ENCODE peak calls at places on chromosomes 12 and 14, in eight cellular contexts. One of them, this sample, is unnamed.

GRCh38 chr12:97047361-97047760 is 140.3 kb downstream of the NEDD1 start:
- DNase-seq in stimulated activated CD8-positive, alpha-beta memory T cell treated with anti-CD3 and anti-CD28 coated beads, Interleukin-2, amount 100 ng/mL, for 1 hour: no peak
- DNase-seq in activated CD4-positive, CD25-positive, alpha-beta regulatory T cell: no peak
- DNase-seq in choroid plexus epithelial cell: no peak
- DNase-seq in HTR-8/SVneo: no peak
- DNase-seq in HS-5: no peak
- DNase-seq in heart right ventricle: no peak
- DNase-seq in ELR: no peak
- DNase-seq in this sample: no peak

GRCh38 chr12:51771008-51771407 is 77.5 kb downstream of the FIGNL2 start:
- DNase-seq in activated CD4-positive, CD25-positive, alpha-beta regulatory T cell: no peak
- DNase-seq in heart right ventricle: no peak
- DNase-seq in HS-5: no peak
- DNase-seq in ELR: no peak
- DNase-seq in HTR-8/SVneo: no peak
- DNase-seq in stimulated activated CD8-positive, alpha-beta memory T cell treated with anti-CD3 and anti-CD28 coated beads, Interleukin-2, amount 100 ng/mL, for 1 hour: no peak
- DNase-seq in choroid plexus epithelial cell: no peak
- DNase-seq in this sample: no peak

GRCh38 chr12:131460516-131460915 is 250.4 kb upstream of the SFSWAP start:
- DNase-seq in heart right ventricle: no peak
- DNase-seq in ELR: no peak
- DNase-seq in choroid plexus epithelial cell: no peak
- DNase-seq in stimulated activated CD8-positive, alpha-beta memory T cell treated with anti-CD3 and anti-CD28 coated beads, Interleukin-2, amount 100 ng/mL, for 1 hour: no peak
- DNase-seq in activated CD4-positive, CD25-positive, alpha-beta regulatory T cell: no peak
- DNase-seq in HS-5: no peak
- DNase-seq in HTR-8/SVneo: no peak
- DNase-seq in this sample: no peak

GRCh38 chr12:19435831-19436497 is 3.3 kb upstream of the AEBP2 start:
- DNase-seq in HS-5: no peak
- DNase-seq in ELR: no peak
- DNase-seq in choroid plexus epithelial cell: no peak
- DNase-seq in stimulated activated CD8-positive, alpha-beta memory T cell treated with anti-CD3 and anti-CD28 coated beads, Interleukin-2, amount 100 ng/mL, for 1 hour: no peak
- DNase-seq in HTR-8/SVneo: no peak
- DNase-seq in heart right ventricle: no peak
- DNase-seq in activated CD4-positive, CD25-positive, alpha-beta regulatory T cell: no peak
- DNase-seq in this sample: no peak

GRCh38 chr14:59086241-59086899 is 102.1 kb upstream of the DAAM1 start:
- DNase-seq in HS-5: no peak
- DNase-seq in stimulated activated CD8-positive, alpha-beta memory T cell treated with anti-CD3 and anti-CD28 coated beads, Interleukin-2, amount 100 ng/mL, for 1 hour: no peak
- DNase-seq in heart right ventricle: no peak
- DNase-seq in choroid plexus epithelial cell: peak; percentile 48
- DNase-seq in HTR-8/SVneo: no peak
- DNase-seq in activated CD4-positive, CD25-positive, alpha-beta regulatory T cell: no peak
- DNase-seq in ELR: no peak
- DNase-seq in this sample: no peak

GRCh38 chr12:57149309-57149900 is 2.0 kb upstream of the LRP1-AS start:
- DNase-seq in heart right ventricle: peak; percentile 77
- DNase-seq in choroid plexus epithelial cell: peak; percentile 82
- DNase-seq in ELR: no peak
- DNase-seq in HS-5: no peak
- DNase-seq in activated CD4-positive, CD25-positive, alpha-beta regulatory T cell: no peak
- DNase-seq in stimulated activated CD8-positive, alpha-beta memory T cell treated with anti-CD3 and anti-CD28 coated beads, Interleukin-2, amount 100 ng/mL, for 1 hour: no peak
- DNase-seq in HTR-8/SVneo: no peak
- DNase-seq in this sample: no peak

GRCh38 chr14:91419044-91419397 is 1.4 kb upstream of the CCDC88C start:
- DNase-seq in heart right ventricle: no peak
- DNase-seq in HTR-8/SVneo: no peak
- DNase-seq in ELR: no peak
- DNase-seq in HS-5: no peak
- DNase-seq in activated CD4-positive, CD25-positive, alpha-beta regulatory T cell: no peak
- DNase-seq in stimulated activated CD8-positive, alpha-beta memory T cell treated with anti-CD3 and anti-CD28 coated beads, Interleukin-2, amount 100 ng/mL, for 1 hour: no peak
- DNase-seq in choroid plexus epithelial cell: no peak
- DNase-seq in this sample: no peak

GRCh38 chr14:90204516-90204915 is 51.8 kb upstream of the PSMC1 start:
- DNase-seq in ELR: no peak
- DNase-seq in HS-5: no peak
- DNase-seq in heart right ventricle: no peak
- DNase-seq in HTR-8/SVneo: no peak
- DNase-seq in activated CD4-positive, CD25-positive, alpha-beta regulatory T cell: no peak
- DNase-seq in choroid plexus epithelial cell: no peak
- DNase-seq in stimulated activated CD8-positive, alpha-beta memory T cell treated with anti-CD3 and anti-CD28 coated beads, Interleukin-2, amount 100 ng/mL, for 1 hour: no peak
- DNase-seq in this sample: no peak

GRCh38 chr14:25908707-25909106 is 689.1 kb downstream of the NOVA1 start:
- DNase-seq in HS-5: no peak
- DNase-seq in ELR: no peak
- DNase-seq in activated CD4-positive, CD25-positive, alpha-beta regulatory T cell: no peak
- DNase-seq in stimulated activated CD8-positive, alpha-beta memory T cell treated with anti-CD3 and anti-CD28 coated beads, Interleukin-2, amount 100 ng/mL, for 1 hour: no peak
- DNase-seq in HTR-8/SVneo: no peak
- DNase-seq in choroid plexus epithelial cell: no peak
- DNase-seq in heart right ventricle: no peak
- DNase-seq in this sample: no peak

GRCh38 chr12:49296836-49297694 is 2.1 kb downstream of the PRPH start:
- DNase-seq in HTR-8/SVneo: peak; percentile 81
- DNase-seq in choroid plexus epithelial cell: no peak
- DNase-seq in heart right ventricle: no peak
- DNase-seq in stimulated activated CD8-positive, alpha-beta memory T cell treated with anti-CD3 and anti-CD28 coated beads, Interleukin-2, amount 100 ng/mL, for 1 hour: no peak
- DNase-seq in HS-5: no peak
- DNase-seq in activated CD4-positive, CD25-positive, alpha-beta regulatory T cell: no peak
- DNase-seq in ELR: peak; percentile 72
- DNase-seq in this sample: no peak

GRCh38 chr14:71521238-71521637 is 411.0 kb upstream of the RGS6 start:
- DNase-seq in heart right ventricle: no peak
- DNase-seq in stimulated activated CD8-positive, alpha-beta memory T cell treated with anti-CD3 and anti-CD28 coated beads, Interleukin-2, amount 100 ng/mL, for 1 hour: no peak
- DNase-seq in ELR: no peak
- DNase-seq in choroid plexus epithelial cell: no peak
- DNase-seq in HTR-8/SVneo: no peak
- DNase-seq in HS-5: no peak
- DNase-seq in activated CD4-positive, CD25-positive, alpha-beta regulatory T cell: no peak
- DNase-seq in this sample: no peak

GRCh38 chr12:12087693-12088034 is 16.9 kb downstream of the BCL2L14 start:
- DNase-seq in ELR: no peak
- DNase-seq in activated CD4-positive, CD25-positive, alpha-beta regulatory T cell: no peak
- DNase-seq in heart right ventricle: no peak
- DNase-seq in HS-5: no peak
- DNase-seq in stimulated activated CD8-positive, alpha-beta memory T cell treated with anti-CD3 and anti-CD28 coated beads, Interleukin-2, amount 100 ng/mL, for 1 hour: no peak
- DNase-seq in HTR-8/SVneo: no peak
- DNase-seq in choroid plexus epithelial cell: no peak
- DNase-seq in this sample: no peak

GRCh38 chr12:51242150-51242549 is 3.5 kb downstream of the DAZAP2 start:
- DNase-seq in activated CD4-positive, CD25-positive, alpha-beta regulatory T cell: no peak
- DNase-seq in HTR-8/SVneo: no peak
- DNase-seq in ELR: no peak
- DNase-seq in HS-5: no peak
- DNase-seq in heart right ventricle: no peak
- DNase-seq in choroid plexus epithelial cell: no peak
- DNase-seq in stimulated activated CD8-positive, alpha-beta memory T cell treated with anti-CD3 and anti-CD28 coated beads, Interleukin-2, amount 100 ng/mL, for 1 hour: no peak
- DNase-seq in this sample: no peak

GRCh38 chr14:104967414-104968152 is 10.6 kb downstream of the AHNAK2 start:
- DNase-seq in heart right ventricle: peak; percentile 38
- DNase-seq in HS-5: no peak
- DNase-seq in activated CD4-positive, CD25-positive, alpha-beta regulatory T cell: no peak
- DNase-seq in HTR-8/SVneo: no peak
- DNase-seq in stimulated activated CD8-positive, alpha-beta memory T cell treated with anti-CD3 and anti-CD28 coated beads, Interleukin-2, amount 100 ng/mL, for 1 hour: no peak
- DNase-seq in ELR: peak; percentile 64
- DNase-seq in choroid plexus epithelial cell: peak; percentile 40
- DNase-seq in this sample: no peak

GRCh38 chr14:77985235-77985634 is 184.9 kb upstream of the NRXN3 start:
- DNase-seq in stimulated activated CD8-positive, alpha-beta memory T cell treated with anti-CD3 and anti-CD28 coated beads, Interleukin-2, amount 100 ng/mL, for 1 hour: no peak
- DNase-seq in choroid plexus epithelial cell: peak; percentile 23
- DNase-seq in HS-5: no peak
- DNase-seq in HTR-8/SVneo: no peak
- DNase-seq in ELR: no peak
- DNase-seq in heart right ventricle: no peak
- DNase-seq in activated CD4-positive, CD25-positive, alpha-beta regulatory T cell: no peak
- DNase-seq in this sample: no peak

GRCh38 chr12:116525418-116526001 is 33.7 kb upstream of the MAP1LC3B2 start:
- DNase-seq in HTR-8/SVneo: no peak
- DNase-seq in ELR: peak; percentile 94
- DNase-seq in choroid plexus epithelial cell: peak; percentile 81
- DNase-seq in heart right ventricle: peak; percentile 55
- DNase-seq in HS-5: peak; percentile 75
- DNase-seq in activated CD4-positive, CD25-positive, alpha-beta regulatory T cell: no peak
- DNase-seq in stimulated activated CD8-positive, alpha-beta memory T cell treated with anti-CD3 and anti-CD28 coated beads, Interleukin-2, amount 100 ng/mL, for 1 hour: no peak
- DNase-seq in this sample: peak; percentile 70

GRCh38 chr12:52804029-52804428 is 8.1 kb upstream of the KRT3 start:
- DNase-seq in heart right ventricle: no peak
- DNase-seq in HS-5: no peak
- DNase-seq in HTR-8/SVneo: no peak
- DNase-seq in activated CD4-positive, CD25-positive, alpha-beta regulatory T cell: no peak
- DNase-seq in ELR: no peak
- DNase-seq in choroid plexus epithelial cell: no peak
- DNase-seq in stimulated activated CD8-positive, alpha-beta memory T cell treated with anti-CD3 and anti-CD28 coated beads, Interleukin-2, amount 100 ng/mL, for 1 hour: no peak
- DNase-seq in this sample: no peak

GRCh38 chr12:45433441-45433868 is 217.6 kb downstream of the ANO6 start:
- DNase-seq in heart right ventricle: no peak
- DNase-seq in choroid plexus epithelial cell: no peak
- DNase-seq in HS-5: no peak
- DNase-seq in stimulated activated CD8-positive, alpha-beta memory T cell treated with anti-CD3 and anti-CD28 coated beads, Interleukin-2, amount 100 ng/mL, for 1 hour: no peak
- DNase-seq in HTR-8/SVneo: no peak
- DNase-seq in activated CD4-positive, CD25-positive, alpha-beta regulatory T cell: no peak
- DNase-seq in ELR: no peak
- DNase-seq in this sample: no peak

GRCh38 chr14:52399886-52400599 is 85.9 kb downstream of the PTGER2 start:
- DNase-seq in heart right ventricle: no peak
- DNase-seq in choroid plexus epithelial cell: peak; percentile 70
- DNase-seq in HTR-8/SVneo: peak; percentile 14
- DNase-seq in stimulated activated CD8-positive, alpha-beta memory T cell treated with anti-CD3 and anti-CD28 coated beads, Interleukin-2, amount 100 ng/mL, for 1 hour: no peak
- DNase-seq in ELR: peak; percentile 4
- DNase-seq in HS-5: no peak
- DNase-seq in activated CD4-positive, CD25-positive, alpha-beta regulatory T cell: no peak
- DNase-seq in this sample: peak; percentile 11

GRCh38 chr14:67532998-67533753 is at the start of gene PLEKHH1:
- DNase-seq in ELR: peak; percentile 85
- DNase-seq in choroid plexus epithelial cell: peak; percentile 61
- DNase-seq in stimulated activated CD8-positive, alpha-beta memory T cell treated with anti-CD3 and anti-CD28 coated beads, Interleukin-2, amount 100 ng/mL, for 1 hour: no peak
- DNase-seq in activated CD4-positive, CD25-positive, alpha-beta regulatory T cell: peak; percentile 17
- DNase-seq in HTR-8/SVneo: peak; percentile 98
- DNase-seq in heart right ventricle: peak; percentile 73
- DNase-seq in HS-5: peak; percentile 18
- DNase-seq in this sample: no peak

GRCh38 chr12:53103860-53104305 is 597 bp downstream of the SOAT2 start:
- DNase-seq in ELR: no peak
- DNase-seq in HS-5: no peak
- DNase-seq in HTR-8/SVneo: no peak
- DNase-seq in heart right ventricle: no peak
- DNase-seq in choroid plexus epithelial cell: no peak
- DNase-seq in activated CD4-positive, CD25-positive, alpha-beta regulatory T cell: no peak
- DNase-seq in stimulated activated CD8-positive, alpha-beta memory T cell treated with anti-CD3 and anti-CD28 coated beads, Interleukin-2, amount 100 ng/mL, for 1 hour: no peak
- DNase-seq in this sample: no peak

GRCh38 chr12:86712425-86712843 is 456.2 kb upstream of the MGAT4C start:
- DNase-seq in heart right ventricle: no peak
- DNase-seq in ELR: peak; percentile 99
- DNase-seq in stimulated activated CD8-positive, alpha-beta memory T cell treated with anti-CD3 and anti-CD28 coated beads, Interleukin-2, amount 100 ng/mL, for 1 hour: no peak
- DNase-seq in activated CD4-positive, CD25-positive, alpha-beta regulatory T cell: no peak
- DNase-seq in HS-5: peak; percentile 98
- DNase-seq in HTR-8/SVneo: peak; percentile 65
- DNase-seq in choroid plexus epithelial cell: peak; percentile 99
- DNase-seq in this sample: peak; percentile 99

GRCh38 chr12:102634216-102634615 is 153.9 kb upstream of the IGF1 start:
- DNase-seq in HTR-8/SVneo: peak; percentile 7
- DNase-seq in HS-5: no peak
- DNase-seq in activated CD4-positive, CD25-positive, alpha-beta regulatory T cell: no peak
- DNase-seq in choroid plexus epithelial cell: peak; percentile 40
- DNase-seq in heart right ventricle: no peak
- DNase-seq in ELR: peak; percentile 47
- DNase-seq in stimulated activated CD8-positive, alpha-beta memory T cell treated with anti-CD3 and anti-CD28 coated beads, Interleukin-2, amount 100 ng/mL, for 1 hour: no peak
- DNase-seq in this sample: peak; percentile 34

GRCh38 chr12:27583981-27584380 is 60.0 kb downstream of the PPFIBP1 start:
- DNase-seq in HS-5: no peak
- DNase-seq in stimulated activated CD8-positive, alpha-beta memory T cell treated with anti-CD3 and anti-CD28 coated beads, Interleukin-2, amount 100 ng/mL, for 1 hour: no peak
- DNase-seq in choroid plexus epithelial cell: no peak
- DNase-seq in ELR: no peak
- DNase-seq in heart right ventricle: no peak
- DNase-seq in activated CD4-positive, CD25-positive, alpha-beta regulatory T cell: no peak
- DNase-seq in HTR-8/SVneo: no peak
- DNase-seq in this sample: no peak

GRCh38 chr14:29030121-29030520 is 263.5 kb downstream of the FOXG1 start:
- DNase-seq in activated CD4-positive, CD25-positive, alpha-beta regulatory T cell: no peak
- DNase-seq in heart right ventricle: no peak
- DNase-seq in choroid plexus epithelial cell: no peak
- DNase-seq in HS-5: no peak
- DNase-seq in stimulated activated CD8-positive, alpha-beta memory T cell treated with anti-CD3 and anti-CD28 coated beads, Interleukin-2, amount 100 ng/mL, for 1 hour: no peak
- DNase-seq in ELR: no peak
- DNase-seq in HTR-8/SVneo: no peak
- DNase-seq in this sample: no peak

GRCh38 chr14:51333299-51333698 is 93.3 kb downstream of the TMX1 start:
- DNase-seq in heart right ventricle: no peak
- DNase-seq in stimulated activated CD8-positive, alpha-beta memory T cell treated with anti-CD3 and anti-CD28 coated beads, Interleukin-2, amount 100 ng/mL, for 1 hour: no peak
- DNase-seq in ELR: no peak
- DNase-seq in HS-5: no peak
- DNase-seq in HTR-8/SVneo: no peak
- DNase-seq in activated CD4-positive, CD25-positive, alpha-beta regulatory T cell: no peak
- DNase-seq in choroid plexus epithelial cell: no peak
- DNase-seq in this sample: no peak

GRCh38 chr12:66132408-66132807 is 1.9 kb upstream of the LLPH start:
- DNase-seq in HS-5: no peak
- DNase-seq in ELR: peak; percentile 91
- DNase-seq in stimulated activated CD8-positive, alpha-beta memory T cell treated with anti-CD3 and anti-CD28 coated beads, Interleukin-2, amount 100 ng/mL, for 1 hour: no peak
- DNase-seq in activated CD4-positive, CD25-positive, alpha-beta regulatory T cell: no peak
- DNase-seq in HTR-8/SVneo: peak; percentile 23
- DNase-seq in choroid plexus epithelial cell: peak; percentile 95
- DNase-seq in heart right ventricle: peak; percentile 26
- DNase-seq in this sample: peak; percentile 86

GRCh38 chr12:78888583-78888982 is 24.0 kb downstream of the SYT1 start:
- DNase-seq in heart right ventricle: no peak
- DNase-seq in choroid plexus epithelial cell: peak; percentile 24
- DNase-seq in HTR-8/SVneo: no peak
- DNase-seq in ELR: peak; percentile 23
- DNase-seq in stimulated activated CD8-positive, alpha-beta memory T cell treated with anti-CD3 and anti-CD28 coated beads, Interleukin-2, amount 100 ng/mL, for 1 hour: no peak
- DNase-seq in HS-5: no peak
- DNase-seq in activated CD4-positive, CD25-positive, alpha-beta regulatory T cell: no peak
- DNase-seq in this sample: no peak

GRCh38 chr12:124752437-124753229 is 111.0 kb downstream of the SCARB1 start:
- DNase-seq in choroid plexus epithelial cell: peak; percentile 74
- DNase-seq in ELR: peak; percentile 35
- DNase-seq in heart right ventricle: no peak
- DNase-seq in stimulated activated CD8-positive, alpha-beta memory T cell treated with anti-CD3 and anti-CD28 coated beads, Interleukin-2, amount 100 ng/mL, for 1 hour: no peak
- DNase-seq in activated CD4-positive, CD25-positive, alpha-beta regulatory T cell: no peak
- DNase-seq in HTR-8/SVneo: no peak
- DNase-seq in HS-5: no peak
- DNase-seq in this sample: no peak

GRCh38 chr12:56115329-56115728 is 1.1 kb upstream of the RPL41 start:
- DNase-seq in activated CD4-positive, CD25-positive, alpha-beta regulatory T cell: no peak
- DNase-seq in choroid plexus epithelial cell: peak; percentile 33
- DNase-seq in HS-5: no peak
- DNase-seq in stimulated activated CD8-positive, alpha-beta memory T cell treated with anti-CD3 and anti-CD28 coated beads, Interleukin-2, amount 100 ng/mL, for 1 hour: no peak
- DNase-seq in HTR-8/SVneo: no peak
- DNase-seq in heart right ventricle: peak; percentile 30
- DNase-seq in ELR: peak; percentile 79
- DNase-seq in this sample: no peak

GRCh38 chr12:44873898-44874297 is 2.2 kb downstream of the NELL2 start:
- DNase-seq in HTR-8/SVneo: no peak
- DNase-seq in activated CD4-positive, CD25-positive, alpha-beta regulatory T cell: no peak
- DNase-seq in heart right ventricle: no peak
- DNase-seq in HS-5: no peak
- DNase-seq in choroid plexus epithelial cell: peak; percentile 16
- DNase-seq in stimulated activated CD8-positive, alpha-beta memory T cell treated with anti-CD3 and anti-CD28 coated beads, Interleukin-2, amount 100 ng/mL, for 1 hour: no peak
- DNase-seq in ELR: peak; percentile 12
- DNase-seq in this sample: peak; percentile 11

GRCh38 chr12:130815028-130815741 is 23.9 kb downstream of the STX2 start:
- DNase-seq in activated CD4-positive, CD25-positive, alpha-beta regulatory T cell: no peak
- DNase-seq in choroid plexus epithelial cell: no peak
- DNase-seq in ELR: no peak
- DNase-seq in HTR-8/SVneo: no peak
- DNase-seq in heart right ventricle: no peak
- DNase-seq in HS-5: no peak
- DNase-seq in stimulated activated CD8-positive, alpha-beta memory T cell treated with anti-CD3 and anti-CD28 coated beads, Interleukin-2, amount 100 ng/mL, for 1 hour: no peak
- DNase-seq in this sample: no peak

GRCh38 chr12:102438047-102438822 is 42.1 kb downstream of the IGF1 start:
- DNase-seq in HS-5: no peak
- DNase-seq in activated CD4-positive, CD25-positive, alpha-beta regulatory T cell: no peak
- DNase-seq in HTR-8/SVneo: no peak
- DNase-seq in ELR: peak; percentile 78
- DNase-seq in stimulated activated CD8-positive, alpha-beta memory T cell treated with anti-CD3 and anti-CD28 coated beads, Interleukin-2, amount 100 ng/mL, for 1 hour: no peak
- DNase-seq in choroid plexus epithelial cell: no peak
- DNase-seq in heart right ventricle: no peak
- DNase-seq in this sample: no peak

GRCh38 chr14:74347096-74347794 is 1.0 kb upstream of the VRTN start:
- DNase-seq in heart right ventricle: no peak
- DNase-seq in stimulated activated CD8-positive, alpha-beta memory T cell treated with anti-CD3 and anti-CD28 coated beads, Interleukin-2, amount 100 ng/mL, for 1 hour: no peak
- DNase-seq in activated CD4-positive, CD25-positive, alpha-beta regulatory T cell: no peak
- DNase-seq in HS-5: no peak
- DNase-seq in HTR-8/SVneo: no peak
- DNase-seq in choroid plexus epithelial cell: no peak
- DNase-seq in ELR: no peak
- DNase-seq in this sample: no peak

This sample was measured in non-pigmented ciliary epithelial cell.